ENCODE peak calls at places on chromosomes 13 and 19, in five cellular contexts. S, L, Q, H and I are unnamed samples.

GRCh38 chr13:94195715-94196114 is 283.8 kb downstream of the DCT start:
- DNase-seq in S (peak), Q (no peak), L (no peak), H (no peak), I (peak)

GRCh38 chr19:2503521-2504109 is 27.7 kb downstream of the GADD45B start:
- DNase-seq in H (no peak), S (peak), L (no peak), Q (peak), I (peak)

GRCh38 chr13:26382843-26383242 is 128.9 kb downstream of the CDK8 start:
- DNase-seq in S (no peak), L (no peak), H (no peak), Q (no peak), I (no peak)

GRCh38 chr13:99414048-99414995 is 87.0 kb upstream of the TM9SF2 start:
- DNase-seq in Q (no peak), H (peak), S (no peak), L (no peak), I (no peak)

GRCh38 chr13:44350775-44351504 is 22.7 kb upstream of the SERP2 start:
- DNase-seq in S (no peak), Q (no peak), L (no peak), H (no peak), I (no peak)

GRCh38 chr19:12884202-12884601 is 2.8 kb downstream of the KLF1 start:
- DNase-seq in L (no peak), S (no peak), H (no peak), Q (no peak), I (no peak)

GRCh38 chr19:9793051-9793591 is 24.6 kb upstream of the ZNF846 start:
- DNase-seq in S (peak), Q (peak), H (no peak), L (peak), I (peak)

GRCh38 chr19:56814656-56815055 is 25.9 kb downstream of the PEG3 start:
- DNase-seq in S (no peak), H (no peak), Q (no peak), L (no peak), I (no peak)

GRCh38 chr13:32537580-32538233 is 888 bp downstream of the N4BP2L2 start:
- DNase-seq in L (no peak), H (peak), Q (peak), S (no peak), I (no peak)

GRCh38 chr19:33406521-33407139 is 33.1 kb downstream of the CEBPG start:
- DNase-seq in Q (peak), L (no peak), S (peak), H (peak), I (no peak)

GRCh38 chr19:14576363-14576762 is 4.5 kb upstream of the NDUFB7 start:
- DNase-seq in L (no peak), S (no peak), Q (no peak), H (no peak), I (no peak)

GRCh38 chr13:79060216-79060615 is 345.8 kb downstream of the RBM26 start:
- DNase-seq in Q (no peak), H (no peak), S (no peak), L (no peak), I (no peak)

GRCh38 chr13:21852043-21852442 is 181.2 kb downstream of the FGF9 start:
- DNase-seq in S (peak), Q (no peak), H (no peak), L (no peak), I (no peak)

GRCh38 chr13:97629601-97630272 is 195.8 kb downstream of the RAP2A start:
- DNase-seq in L (peak), H (no peak), Q (no peak), S (no peak), I (no peak)

GRCh38 chr19:14146789-14147216 is 10.4 kb upstream of the ASF1B start:
- DNase-seq in H (no peak), L (no peak), S (peak), Q (no peak), I (peak)

GRCh38 chr19:17865364-17866311 is 5.9 kb downstream of the RPL18A start:
- DNase-seq in S (no peak), H (no peak), Q (no peak), L (no peak), I (no peak)

GRCh38 chr19:39166571-39167391 is 30.0 kb upstream of the NCCRP1 start:
- DNase-seq in Q (no peak), L (no peak), H (no peak), S (no peak), I (no peak)

GRCh38 chr13:99363391-99363790 is 56.2 kb upstream of the GPR183 start:
- DNase-seq in L (no peak), H (no peak), S (no peak), Q (peak), I (no peak)

GRCh38 chr13:23901365-23901764 is 4.1 kb upstream of the C1QTNF9B start:
- DNase-seq in Q (no peak), S (peak), L (no peak), H (no peak), I (peak)

GRCh38 chr19:46021531-46022041 is 1.3 kb downstream of the PGLYRP1 start:
- DNase-seq in S (no peak), H (peak), Q (no peak), L (no peak), I (no peak)

GRCh38 chr13:29845440-29846056 is 4.9 kb downstream of the UBL3 start:
- DNase-seq in S (peak), Q (no peak), L (no peak), H (no peak), I (no peak)

GRCh38 chr19:39046037-39046821 is 13.9 kb upstream of the FBXO27 start:
- DNase-seq in H (no peak), L (no peak), S (no peak), Q (no peak), I (no peak)

GRCh38 chr13:45194081-45194939 is 6.5 kb downstream of the KCTD4 start:
- DNase-seq in Q (no peak), S (peak), L (peak), H (peak), I (peak)

GRCh38 chr19:1264801-1265610 is 4.1 kb upstream of the CIRBP start:
- DNase-seq in S (peak), H (peak), L (no peak), Q (no peak), I (peak)